ENCODE peak calls at places on chromosomes 13 and 19, in six cellular contexts. X is HCT116, V is suprapubic skin, E is sigmoid colon, S is transverse colon, F is spleen. G is an unnamed sample.

GRCh38 chr19:4503224-4504170 is 14.8 kb downstream of the PLIN4 start:
- DNase-seq in E (peak; percentile 65), X (no peak), V (no peak), S (no peak), F (no peak), G (no peak)

GRCh38 chr13:43020794-43021193 is 2.6 kb upstream of the DNAJC15 start:
- DNase-seq in S (no peak), X (no peak), V (no peak), F (no peak), E (no peak), G (no peak)

GRCh38 chr13:39909634-39910033 is 254.2 kb downstream of the COG6 start:
- DNase-seq in E (no peak), F (no peak), X (no peak), S (no peak), V (no peak), G (no peak)

GRCh38 chr13:65964672-65965071 is 1265.5 kb downstream of the PCDH9 start:
- DNase-seq in E (no peak), X (no peak), V (no peak), F (no peak), S (no peak), G (no peak)

GRCh38 chr13:47226516-47226915 is 329.7 kb upstream of the HTR2A start:
- DNase-seq in S (no peak), X (no peak), F (no peak), V (no peak), E (no peak), G (no peak)

GRCh38 chr13:98507060-98507797 is 69.7 kb downstream of the STK24 start:
- DNase-seq in E (peak; percentile 83), V (no peak), X (no peak), F (no peak), S (peak; percentile 62), G (peak; percentile 76)

GRCh38 chr13:30738946-30739528 is 3.7 kb downstream of the ALOX5AP start:
- DNase-seq in X (no peak), E (no peak), S (no peak), V (no peak), F (no peak), G (no peak)

GRCh38 chr13:33838567-33839131 is 20.7 kb downstream of the RFC3 start:
- DNase-seq in E (no peak), S (no peak), F (no peak), X (no peak), V (no peak), G (no peak)

GRCh38 chr19:797528-798414 is 519 bp downstream of the PTBP1 start:
- DNase-seq in F (peak; percentile 96), V (peak; percentile 91), X (peak; percentile 59), S (peak; percentile 93), E (peak; percentile 95), G (peak; percentile 87)

GRCh38 chr19:798415-799075 is 1.3 kb downstream of the PTBP1 start:
- DNase-seq in X (no peak), V (no peak), E (no peak), F (peak; percentile 88), S (peak; percentile 77), G (no peak)

GRCh38 chr19:800360-801029 is 3.2 kb downstream of the PTBP1 start:
- DNase-seq in F (no peak), E (no peak), V (no peak), X (no peak), S (peak; percentile 61), G (peak; percentile 78)

GRCh38 chr19:801030-801860 is 4.0 kb downstream of the PTBP1 start:
- DNase-seq in S (peak; percentile 60), E (peak; percentile 89), F (no peak), V (no peak), X (no peak), G (no peak)

DNA sequence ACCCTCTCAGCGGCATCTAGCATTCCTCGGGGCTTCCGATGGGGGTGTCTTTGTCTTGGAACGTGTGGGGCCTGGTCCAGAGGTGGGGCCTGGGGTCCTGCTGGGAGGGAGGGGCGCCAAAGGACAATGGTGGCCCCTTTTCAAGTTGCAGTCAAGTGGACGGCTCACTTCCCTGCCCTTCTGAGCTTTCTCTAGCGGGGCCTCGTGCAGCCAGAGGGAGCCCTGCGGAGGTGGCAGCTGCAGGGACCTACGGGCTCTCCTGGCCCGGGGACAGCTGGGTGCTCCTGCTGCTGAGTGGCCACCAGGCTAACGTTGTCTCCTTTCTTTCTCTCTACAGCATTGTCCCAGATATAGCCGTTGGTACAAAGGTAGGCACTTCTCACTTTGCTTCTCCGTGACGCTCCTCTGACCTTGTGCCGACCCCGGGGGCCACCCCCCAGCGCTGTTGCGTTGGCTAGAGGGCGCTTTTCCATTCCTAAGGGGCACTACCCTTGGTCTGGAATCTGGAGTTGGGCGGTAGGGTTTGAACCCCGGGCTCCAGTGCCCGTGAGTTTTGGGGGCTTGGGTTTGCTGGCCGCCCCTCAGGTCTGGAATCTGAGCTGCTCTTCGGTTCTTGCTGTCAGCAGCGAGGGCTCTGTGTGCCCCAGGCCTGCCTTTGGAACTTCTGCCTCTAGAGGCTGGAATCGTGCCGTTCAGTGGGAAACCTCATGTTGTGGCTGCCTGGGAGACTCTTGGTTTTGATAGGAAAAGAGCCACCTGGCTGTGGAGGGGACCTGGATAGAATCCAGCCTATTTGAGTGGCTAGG is 2.0 kb downstream of the PTBP1 start:
- DNase-seq in V (no peak), X (no peak), E (no peak), S (peak; percentile 37), F (no peak), G (no peak)
- TF ChIP-seq POLR2AphosphoS5 in V (no peak), X (no peak), E (no peak), S (no peak), F (peak; percentile 38), G (no peak)

GRCh38 chr19:1261512-1261862 is 7.6 kb upstream of the CIRBP start:
- DNase-seq in X (no peak), V (no peak), F (no peak), S (peak; percentile 46), E (peak; percentile 78), G (no peak)

GRCh38 chr19:1261863-1262686 is 7.1 kb upstream of the CIRBP start:
- DNase-seq in E (peak; percentile 86), V (no peak), S (peak; percentile 94), F (peak; percentile 90), X (no peak), G (peak; percentile 84)

GRCh38 chr19:1260749-1261511 is 8.2 kb upstream of the CIRBP start:
- DNase-seq in F (peak; percentile 98), S (peak; percentile 98), E (peak; percentile 99), X (peak; percentile 91), V (peak; percentile 97), G (peak; percentile 95)

GRCh38 chr19:1263198-1263597 is 5.9 kb upstream of the CIRBP start:
- DNase-seq in S (no peak), V (no peak), E (no peak), F (peak; percentile 84), X (no peak), G (no peak)

DNA sequence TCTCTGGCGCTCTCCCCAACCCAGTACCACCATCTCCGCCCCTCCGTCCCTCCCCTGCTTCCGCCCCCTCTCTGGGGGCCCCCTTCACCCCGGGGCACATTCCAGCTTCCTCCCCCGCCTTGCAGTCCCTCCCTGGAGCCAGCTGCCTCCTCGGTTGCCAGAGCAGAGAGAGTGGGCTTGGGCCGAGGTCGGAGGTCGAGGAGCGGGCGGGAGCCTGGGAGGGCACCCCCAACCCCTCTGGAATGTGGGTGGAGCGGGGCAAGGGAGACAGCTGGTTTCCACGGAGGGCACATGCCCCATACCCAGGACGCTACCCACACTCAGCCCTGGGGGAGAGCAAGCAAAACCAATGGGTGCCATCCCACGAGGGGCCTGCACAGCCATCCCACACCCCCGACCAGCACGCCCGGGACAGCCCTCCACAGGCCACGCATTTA is 6.4 kb upstream of the CIRBP start:
- DNase-seq in F (peak; percentile 87), V (no peak), S (peak; percentile 25), X (no peak), E (no peak), G (no peak)
- H3K27ac ChIP-seq in F (peak overlapping the region; percentile 100), V (peak overlapping the region; percentile 92), S (peak overlapping the region; percentile 100), X (peak overlapping the region; percentile 99), E (peak overlapping the region; percentile 96), G (peak overlapping the region; percentile 98)

GRCh38 chr13:95644611-95645052 is at the start of gene DZIP1:
- DNase-seq in V (peak; percentile 84), F (peak; percentile 77), X (no peak), E (peak; percentile 94), S (peak; percentile 65), G (peak; percentile 37)

GRCh38 chr13:95641961-95642621 is 2.4 kb downstream of the DZIP1 start:
- DNase-seq in F (peak; percentile 76), E (peak; percentile 77), V (no peak), S (peak; percentile 41), X (no peak), G (no peak)

GRCh38 chr13:95643471-95643813 is 1.1 kb downstream of the DZIP1 start:
- DNase-seq in V (no peak), S (no peak), E (no peak), X (no peak), F (no peak), G (no peak)

GRCh38 chr13:95643009-95643408 is 1.5 kb downstream of the DZIP1 start:
- DNase-seq in F (no peak), X (no peak), E (no peak), S (no peak), V (no peak), G (no peak)

GRCh38 chr13:95643814-95644598 is 500 bp downstream of the DZIP1 start:
- DNase-seq in E (no peak), V (no peak), X (no peak), F (peak; percentile 78), S (no peak), G (no peak)
- TF ChIP-seq POLR2AphosphoS5 in E (no peak), V (no peak), X (no peak), F (no peak), S (no peak), G (no peak)

GRCh38 chr19:34429553-34429952 is 1.4 kb downstream of the UBA2 start:
- DNase-seq in F (no peak), V (no peak), S (no peak), E (no peak), X (no peak), G (no peak)

GRCh38 chr19:34432797-34433196 is 4.6 kb downstream of the UBA2 start:
- DNase-seq in X (no peak), S (no peak), E (no peak), V (no peak), F (no peak), G (no peak)

GRCh38 chr19:34428549-34429285 is 536 bp downstream of the UBA2 start:
- DNase-seq in E (peak; percentile 65), X (no peak), S (peak; percentile 45), V (no peak), F (no peak), G (no peak)

GRCh38 chr19:34431681-34432402 is 3.7 kb downstream of the UBA2 start:
- DNase-seq in V (no peak), F (no peak), E (no peak), S (no peak), X (no peak), G (no peak)

GRCh38 chr19:34430738-34431625 is 2.8 kb downstream of the UBA2 start:
- DNase-seq in F (no peak), S (no peak), X (peak; percentile 35), V (no peak), E (no peak), G (no peak)
- H3K27ac ChIP-seq in F (no peak overlapping the region), S (no peak overlapping the region), X (no peak overlapping the region), V (peak overlapping the region; percentile 10), E (peak overlapping the region; percentile 35), G (no peak overlapping the region)

GRCh38 chr13:50512602-50513527 is 330.6 kb downstream of the DLEU7 start:
- DNase-seq in X (no peak), F (peak; percentile 91), E (peak; percentile 80), V (peak; percentile 83), S (peak; percentile 75), G (peak; percentile 31)
- TF ChIP-seq POLR2AphosphoS5 in X (no peak), F (peak; percentile 30), E (no peak), V (no peak), S (peak; percentile 16), G (no peak)

GRCh38 chr13:23322353-23323336 is 110.9 kb downstream of the SACS start:
- DNase-seq in V (no peak), S (no peak), X (no peak), F (no peak), E (no peak), G (no peak)
- H3K27ac ChIP-seq in V (peak overlapping the region; percentile 34), S (peak overlapping the region; percentile 18), X (no peak overlapping the region), F (peak overlapping the region; percentile 74), E (peak overlapping the region; percentile 59), G (no peak overlapping the region)